ENCODE peak calls at places on chromosome 2, in nine cellular contexts. Y is IMR-90, B is stomach, A is H54, H is transverse colon, L is ovary, V is K562, U is Peyer's patch, C is GM12892. Q is an unnamed sample.

GRCh38 chr2:168145011-168145410 is 102.4 kb downstream of the STK39 start:
- DNase-seq in Y (no peak), B (no peak), A (no peak), H (no peak), L (no peak), V (no peak), U (no peak), C (no peak), Q (no peak)

GRCh38 chr2:193556766-193557470 is 1362.2 kb upstream of the TMEFF2 start:
- DNase-seq in Y (no peak), B (no peak), A (no peak), H (no peak), L (no peak), V (no peak), U (no peak), C (no peak), Q (no peak)

GRCh38 chr2:165349181-165349580 is 110.0 kb downstream of the SCN2A start:
- DNase-seq in Y (no peak), B (no peak), A (no peak), H (no peak), L (no peak), V (no peak), U (no peak), C (no peak), Q (no peak)

GRCh38 chr2:216017365-216017764 is 4.0 kb upstream of the MREG start:
- DNase-seq in Y (peak; percentile 33), B (no peak), A (peak; percentile 82), H (peak; percentile 33), L (no peak), V (no peak), U (peak; percentile 60), C (no peak), Q (no peak)

GRCh38 chr2:23426284-23426905 is 41.4 kb downstream of the KLHL29 start:
- DNase-seq in Y (peak; percentile 88), B (no peak), A (no peak), H (peak; percentile 41), L (no peak), V (no peak), U (peak; percentile 53), C (no peak), Q (no peak)

GRCh38 chr2:101199153-101199810 is 48.1 kb upstream of the TBC1D8 start:
- DNase-seq in Y (peak; percentile 26), B (no peak), A (no peak), H (no peak), L (no peak), V (no peak), U (no peak), C (no peak), Q (no peak)

GRCh38 chr2:11342561-11343343 is 1.7 kb downstream of the ROCK2 start:
- DNase-seq in Y (peak; percentile 87), B (no peak), A (peak; percentile 42), H (peak; percentile 54), L (no peak), V (peak; percentile 11), U (peak; percentile 54), C (no peak), Q (no peak)

GRCh38 chr2:172326211-172326509 is 101.2 kb upstream of the ITGA6 start:
- DNase-seq in Y (no peak), B (no peak), A (no peak), H (no peak), L (no peak), V (no peak), U (no peak), C (no peak), Q (no peak)

GRCh38 chr2:199690225-199690624 is 160.8 kb downstream of the FTCDNL1 start:
- DNase-seq in Y (no peak), B (no peak), A (no peak), H (no peak), L (no peak), V (no peak), U (no peak), C (no peak), Q (no peak)

GRCh38 chr2:145028055-145028630 is 508.2 kb upstream of the ZEB2 start:
- DNase-seq in Y (no peak), B (no peak), A (no peak), H (no peak), L (no peak), V (no peak), U (no peak), C (no peak), Q (no peak)

GRCh38 chr2:130337735-130338325 is 4.9 kb upstream of the IMP4 start:
- DNase-seq in Y (peak; percentile 92), B (no peak), A (no peak), H (no peak), L (no peak), V (peak; percentile 26), U (no peak), C (no peak), Q (no peak)

GRCh38 chr2:85429213-85429923 is 10.9 kb downstream of the SH2D6 start:
- DNase-seq in Y (no peak), B (no peak), A (no peak), H (no peak), L (no peak), V (no peak), U (no peak), C (no peak), Q (no peak)

GRCh38 chr2:8003462-8004075 is 678.3 kb upstream of the ID2 start:
- DNase-seq in Y (peak; percentile 70), B (no peak), A (no peak), H (peak; percentile 19), L (peak; percentile 67), V (peak; percentile 13), U (no peak), C (no peak), Q (no peak)

GRCh38 chr2:229226372-229226771 is 44.7 kb downstream of the PID1 start:
- DNase-seq in Y (no peak), B (no peak), A (no peak), H (no peak), L (no peak), V (no peak), U (no peak), C (no peak), Q (no peak)

GRCh38 chr2:149313512-149313972 is 16.8 kb upstream of the LYPD6 start:
- DNase-seq in Y (peak; percentile 24), B (peak; percentile 36), A (peak; percentile 68), H (peak; percentile 37), L (no peak), V (peak; percentile 80), U (peak; percentile 69), C (peak; percentile 44), Q (peak; percentile 59)

GRCh38 chr2:86216577-86217555 is 17.6 kb downstream of the MRPL35 start:
- DNase-seq in Y (no peak), B (no peak), A (no peak), H (no peak), L (no peak), V (peak; percentile 44), U (peak; percentile 38), C (no peak), Q (no peak)

GRCh38 chr2:196143641-196144236 is 27.6 kb downstream of the STK17B start:
- DNase-seq in Y (peak; percentile 45), B (no peak), A (no peak), H (no peak), L (no peak), V (no peak), U (no peak), C (no peak), Q (no peak)

GRCh38 chr2:139790807-139791206 is 1010.6 kb upstream of the NXPH2 start:
- DNase-seq in Y (no peak), B (no peak), A (no peak), H (no peak), L (no peak), V (no peak), U (no peak), C (no peak), Q (no peak)

GRCh38 chr2:203685081-203685621 is 21.3 kb upstream of the CD28 start:
- DNase-seq in Y (peak; percentile 94), B (no peak), A (peak; percentile 32), H (no peak), L (no peak), V (no peak), U (no peak), C (no peak), Q (no peak)

GRCh38 chr2:11567631-11568031 is 33.8 kb downstream of the GREB1 start:
- DNase-seq in Y (no peak), B (no peak), A (no peak), H (no peak), L (peak; percentile 68), V (no peak), U (peak; percentile 22), C (no peak), Q (no peak)

GRCh38 chr2:136238214-136238551 is 120.2 kb upstream of the CXCR4 start:
- DNase-seq in Y (no peak), B (no peak), A (no peak), H (no peak), L (no peak), V (no peak), U (no peak), C (no peak), Q (no peak)

GRCh38 chr2:66496680-66497420 is 61.9 kb downstream of the MEIS1 start:
- DNase-seq in Y (no peak), B (no peak), A (no peak), H (no peak), L (no peak), V (no peak), U (no peak), C (no peak), Q (no peak)
- TF ChIP-seq POLR2A in Y (no peak), B (no peak), A (no peak), H (no peak), L (no peak), V (no peak), U (no peak), C (no peak), Q (no peak)

GRCh38 chr2:231709981-231710750 is 1.8 kb downstream of the PTMA start:
- DNase-seq in Y (peak; percentile 80), B (peak; percentile 91), A (no peak), H (peak; percentile 90), L (peak; percentile 95), V (peak; percentile 77), U (peak; percentile 93), C (peak; percentile 86), Q (peak; percentile 78)
- TF ChIP-seq POLR2A in Y (peak; percentile 78), B (no peak), A (peak; percentile 67), H (peak; percentile 82), L (peak; percentile 66), V (peak; percentile 70), U (peak; percentile 65), C (peak; percentile 94), Q (peak; percentile 96)

GRCh38 chr2:182685552-182685951 is 30.5 kb upstream of the DNAJC10 start:
- DNase-seq in Y (no peak), B (no peak), A (no peak), H (no peak), L (no peak), V (no peak), U (no peak), C (no peak), Q (no peak)
- TF ChIP-seq POLR2A in Y (no peak), B (no peak), A (no peak), H (no peak), L (no peak), V (no peak), U (no peak), C (no peak), Q (no peak)

DNA sequence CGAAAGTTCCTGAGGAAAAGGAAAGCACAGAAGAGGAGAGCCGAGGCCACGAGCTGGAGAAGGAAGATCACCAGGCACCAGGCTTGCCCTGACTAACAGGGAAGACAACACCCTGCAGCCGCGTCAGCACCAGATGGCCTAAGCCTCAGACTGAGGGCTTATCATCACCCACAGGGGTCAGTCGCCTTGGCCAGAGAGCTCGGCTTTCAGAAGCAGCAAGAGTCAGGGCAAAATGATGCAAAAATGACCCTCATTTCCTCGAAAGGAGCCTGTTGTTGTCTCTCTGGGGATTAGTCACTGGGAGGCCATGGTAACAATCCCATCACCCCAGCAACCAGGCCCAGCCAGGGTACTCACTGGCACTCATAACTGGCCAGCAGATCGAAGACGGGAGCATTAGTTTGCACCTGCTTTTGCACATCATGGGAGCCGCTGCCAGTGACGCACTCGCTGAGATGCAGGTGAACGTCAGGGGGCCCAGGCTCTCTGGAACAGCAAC is 42.7 kb upstream of the ZFP36L2 start:
- DNase-seq in Y (peak; percentile 99), B (peak; percentile 59), A (peak; percentile 84), H (peak; percentile 66), L (peak; percentile 86), V (peak; percentile 40), U (peak; percentile 83), C (no peak), Q (no peak)
- TF ChIP-seq POLR2A in Y (no peak), B (no peak), A (no peak), H (no peak), L (no peak), V (no peak), U (no peak), C (no peak), Q (no peak)

Q was measured in GM12891.